ENCODE peak calls at places on chromosomes 2 and 18, in ten cellular contexts. W is WTC11; I is Calu3; D is NCI-H510A; P is NCI-H1105 treated with DMSO at 0.1 percent for 48 hours; G is GM10248; M is choroid plexus epithelial cell; E is stimulated activated CD4-positive, alpha-beta T cell treated with anti-CD3 and anti-CD28 coated beads, Interleukin-4, amount 100 ng/mL, for 24 hours; Y is memory B cell; C is SHP77 treated with DMSO at 0.1 percent for 48 hours. H is an unnamed sample.

GRCh38 chr18:9366126-9366714 is 31.6 kb downstream of the TWSG1 start:
- DNase-seq in W (peak; percentile 69), I (peak; percentile 69), D (no peak), P (no peak), G (no peak), M (peak; percentile 60), E (no peak), Y (no peak), C (no peak), H (no peak)

GRCh38 chr2:171670655-171671054 is 16.6 kb upstream of the DYNC1I2 start:
- DNase-seq in W (no peak), I (no peak), D (no peak), P (no peak), G (no peak), M (peak; percentile 60), E (no peak), Y (no peak), C (no peak), H (no peak)

GRCh38 chr2:11574176-11575046 is 40.6 kb downstream of the GREB1 start:
- DNase-seq in W (no peak), I (no peak), D (no peak), P (no peak), G (no peak), M (no peak), E (no peak), Y (no peak), C (no peak), H (no peak)

GRCh38 chr2:177281400-177282021 is 17.0 kb upstream of the NFE2L2 start:
- DNase-seq in W (no peak), I (no peak), D (no peak), P (no peak), G (peak; percentile 21), M (no peak), E (no peak), Y (no peak), C (no peak), H (no peak)

GRCh38 chr2:120452131-120452530 is 106.2 kb downstream of the INHBB start:
- DNase-seq in W (no peak), I (no peak), D (no peak), P (no peak), G (no peak), M (no peak), E (no peak), Y (no peak), C (no peak), H (no peak)

GRCh38 chr2:170170281-170171035 is 7.5 kb upstream of the MYO3B start:
- DNase-seq in W (no peak), I (no peak), D (no peak), P (peak; percentile 49), G (no peak), M (no peak), E (no peak), Y (no peak), C (no peak), H (no peak)

GRCh38 chr2:88692187-88692586 is 714 bp downstream of the RPIA start:
- DNase-seq in W (peak; percentile 14), I (peak; percentile 3), D (no peak), P (peak; percentile 28), G (peak; percentile 26), M (peak; percentile 16), E (peak; percentile 31), Y (no peak), C (no peak), H (no peak)

GRCh38 chr2:157246212-157247067 is 11.1 kb upstream of the GALNT5 start:
- DNase-seq in W (peak; percentile 23), I (peak; percentile 57), D (no peak), P (no peak), G (peak; percentile 50), M (peak; percentile 65), E (peak; percentile 45), Y (no peak), C (no peak), H (no peak)

GRCh38 chr2:28516950-28517349 is 21.1 kb downstream of the PLB1 start:
- DNase-seq in W (no peak), I (no peak), D (no peak), P (no peak), G (no peak), M (no peak), E (no peak), Y (no peak), C (no peak), H (no peak)

GRCh38 chr2:186543561-186544131 is 46.2 kb upstream of the ITGAV start:
- DNase-seq in W (no peak), I (no peak), D (no peak), P (no peak), G (no peak), M (peak; percentile 58), E (no peak), Y (no peak), C (no peak), H (no peak)

GRCh38 chr2:61763605-61764034 is 90.2 kb downstream of the FAM161A start:
- DNase-seq in W (no peak), I (peak; percentile 73), D (peak; percentile 54), P (peak; percentile 81), G (no peak), M (peak; percentile 89), E (no peak), Y (no peak), C (peak; percentile 78), H (peak; percentile 83)

GRCh38 chr2:65431417-65432226 is 777 bp downstream of the SPRED2 start:
- DNase-seq in W (peak; percentile 48), I (peak; percentile 33), D (no peak), P (peak; percentile 50), G (peak; percentile 66), M (peak; percentile 59), E (peak; percentile 43), Y (peak; percentile 56), C (no peak), H (peak; percentile 51)

GRCh38 chr2:7646024-7646423 is 728.8 kb downstream of the RNF144A start:
- DNase-seq in W (no peak), I (no peak), D (no peak), P (no peak), G (no peak), M (no peak), E (no peak), Y (no peak), C (no peak), H (no peak)

GRCh38 chr2:223995569-223995968 is 38.3 kb downstream of the MRPL44 start:
- DNase-seq in W (no peak), I (no peak), D (no peak), P (no peak), G (no peak), M (peak; percentile 57), E (no peak), Y (no peak), C (no peak), H (no peak)

GRCh38 chr2:62475172-62476011 is 30.6 kb downstream of the TMEM17 start:
- DNase-seq in W (no peak), I (no peak), D (no peak), P (no peak), G (no peak), M (no peak), E (no peak), Y (no peak), C (no peak), H (no peak)

H was measured in COR-L47.